ENCODE peak calls at places on chromosomes 6 and 20, in seven cellular contexts. J is OCI-LY7, Z is AG04449, K is brain microvascular endothelial cell, P is dorsolateral prefrontal cortex, N is fibroblast of lung, B is colonic mucosa. Y is an unnamed sample.

GRCh38 chr6:141988954-141989705 is 143.6 kb upstream of the GJE1 start:
- DNase-seq in J (peak; percentile 46), Z (no peak), K (peak; percentile 74), P (no peak), N (peak; percentile 61), B (no peak), Y (no peak)

GRCh38 chr20:46406986-46407670 is 713 bp upstream of the ELMO2 start:
- DNase-seq in J (peak; percentile 27), Z (no peak), K (no peak), P (peak; percentile 88), N (peak; percentile 31), B (peak; percentile 80), Y (peak; percentile 76)

GRCh38 chr6:28710466-28711191 is 184.9 kb downstream of the GPX5 start:
- DNase-seq in J (peak; percentile 5), Z (no peak), K (peak; percentile 88), P (no peak), N (peak; percentile 67), B (no peak), Y (no peak)

GRCh38 chr6:138397128-138397814 is 6.8 kb upstream of the HEBP2 start:
- DNase-seq in J (no peak), Z (no peak), K (no peak), P (no peak), N (peak; percentile 7), B (no peak), Y (no peak)

GRCh38 chr20:49181265-49181877 is 6.8 kb downstream of the STAU1 start:
- DNase-seq in J (no peak), Z (no peak), K (no peak), P (no peak), N (no peak), B (no peak), Y (no peak)

GRCh38 chr6:14472964-14473363 is 355.4 kb downstream of the CD83 start:
- DNase-seq in J (no peak), Z (no peak), K (peak; percentile 51), P (no peak), N (peak; percentile 27), B (no peak), Y (no peak)

GRCh38 chr6:30656513-30656912 is 9.6 kb downstream of the C6orf136 start:
- DNase-seq in J (no peak), Z (no peak), K (no peak), P (no peak), N (no peak), B (no peak), Y (no peak)

GRCh38 chr20:34222208-34222607 is 19.0 kb upstream of the ASIP start:
- DNase-seq in J (no peak), Z (peak; percentile 96), K (peak; percentile 93), P (no peak), N (peak; percentile 97), B (no peak), Y (no peak)

GRCh38 chr20:41003143-41003932 is 25.3 kb upstream of the TOP1 start:
- DNase-seq in J (no peak), Z (peak; percentile 76), K (peak; percentile 95), P (peak; percentile 19), N (peak; percentile 99), B (peak; percentile 92), Y (no peak)

GRCh38 chr6:150267686-150268561 is 100.9 kb upstream of the IYD start:
- DNase-seq in J (no peak), Z (no peak), K (peak; percentile 88), P (peak; percentile 58), N (peak; percentile 93), B (no peak), Y (no peak)

GRCh38 chr6:151113641-151114040 is 126.1 kb upstream of the AKAP12 start:
- DNase-seq in J (no peak), Z (no peak), K (no peak), P (no peak), N (no peak), B (no peak), Y (no peak)

GRCh38 chr6:113734886-113735481 is 122.2 kb upstream of the MARCKS start:
- DNase-seq in J (no peak), Z (no peak), K (peak; percentile 4), P (no peak), N (peak; percentile 68), B (no peak), Y (no peak)

GRCh38 chr6:136719280-136720044 is 72.8 kb downstream of the MAP3K5 start:
- DNase-seq in J (peak; percentile 68), Z (no peak), K (no peak), P (no peak), N (no peak), B (no peak), Y (no peak)

GRCh38 chr6:135085700-135086413 is 31.2 kb upstream of the HBS1L start:
- DNase-seq in J (no peak), Z (no peak), K (no peak), P (no peak), N (no peak), B (no peak), Y (no peak)

GRCh38 chr20:50271201-50271600 is 80.6 kb downstream of the CEBPB start:
- DNase-seq in J (no peak), Z (no peak), K (no peak), P (no peak), N (no peak), B (no peak), Y (no peak)

GRCh38 chr20:35304956-35305355 is 12.7 kb upstream of the FAM83C start:
- DNase-seq in J (no peak), Z (no peak), K (no peak), P (no peak), N (no peak), B (no peak), Y (no peak)

GRCh38 chr20:35305682-35306556 is 13.7 kb upstream of the FAM83C start:
- DNase-seq in J (no peak), Z (peak; percentile 98), K (peak; percentile 99), P (peak; percentile 43), N (peak; percentile 100), B (no peak), Y (no peak)

GRCh38 chr20:35307666-35308653 is 15.7 kb upstream of the FAM83C start:
- DNase-seq in J (no peak), Z (no peak), K (no peak), P (peak; percentile 80), N (peak; percentile 87), B (no peak), Y (no peak)

GRCh38 chr20:35303735-35304431 is 11.7 kb upstream of the FAM83C start:
- DNase-seq in J (peak; percentile 89), Z (no peak), K (peak; percentile 90), P (peak; percentile 90), N (peak; percentile 86), B (peak; percentile 87), Y (no peak)

DNA sequence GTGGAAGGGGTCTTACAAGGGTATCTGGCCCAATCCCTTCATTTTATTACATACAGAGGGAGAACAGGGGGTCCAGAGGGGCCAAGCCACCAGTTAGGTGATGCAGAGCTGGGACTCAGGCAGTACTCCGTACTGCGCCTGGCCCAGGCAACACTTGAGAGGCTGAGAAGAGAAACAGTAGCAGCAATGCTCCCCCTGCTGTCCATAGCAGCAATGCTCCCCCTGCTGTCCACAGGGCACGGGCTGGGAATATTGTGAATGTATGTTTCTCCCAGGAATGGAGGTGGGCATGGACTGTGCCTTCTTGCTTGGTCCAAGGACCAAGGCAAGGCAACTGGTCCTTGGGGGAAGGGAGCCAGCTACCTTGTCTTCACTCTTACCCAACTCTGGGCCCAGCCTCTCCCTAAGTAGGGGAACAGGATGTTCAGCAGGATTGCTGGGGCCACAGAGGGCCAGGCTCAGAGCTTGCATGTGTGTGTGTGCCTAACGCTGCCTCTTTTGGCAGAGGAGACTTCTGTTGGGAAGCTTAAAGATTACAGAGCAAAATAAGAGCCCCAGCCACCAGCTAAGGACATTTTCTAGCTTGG is 14.8 kb upstream of the FAM83C start:
- DNase-seq in J (peak; percentile 39), Z (no peak), K (peak; percentile 81), P (peak; percentile 71), N (peak; percentile 78), B (peak; percentile 60), Y (no peak)
- TF ChIP-seq CTCF in J (peak; percentile 80), Z (peak; percentile 96), K (peak; percentile 97), P (peak; percentile 68), N (peak; percentile 70), B (peak; percentile 76), Y (no peak)

GRCh38 chr20:6828794-6829423 is 61.4 kb downstream of the BMP2 start:
- DNase-seq in J (peak; percentile 65), Z (no peak), K (peak; percentile 68), P (peak; percentile 75), N (peak; percentile 39), B (peak; percentile 73), Y (no peak)
- TF ChIP-seq CTCF in J (peak; percentile 82), Z (peak; percentile 63), K (peak; percentile 79), P (peak; percentile 83), N (peak; percentile 78), B (peak; percentile 56), Y (peak; percentile 20)

GRCh38 chr6:3414704-3415453 is 42.0 kb downstream of the SLC22A23 start:
- DNase-seq in J (no peak), Z (no peak), K (peak; percentile 44), P (no peak), N (peak; percentile 90), B (no peak), Y (no peak)
- TF ChIP-seq CTCF in J (no peak), Z (no peak), K (no peak), P (no peak), N (no peak), B (no peak), Y (no peak)

DNA sequence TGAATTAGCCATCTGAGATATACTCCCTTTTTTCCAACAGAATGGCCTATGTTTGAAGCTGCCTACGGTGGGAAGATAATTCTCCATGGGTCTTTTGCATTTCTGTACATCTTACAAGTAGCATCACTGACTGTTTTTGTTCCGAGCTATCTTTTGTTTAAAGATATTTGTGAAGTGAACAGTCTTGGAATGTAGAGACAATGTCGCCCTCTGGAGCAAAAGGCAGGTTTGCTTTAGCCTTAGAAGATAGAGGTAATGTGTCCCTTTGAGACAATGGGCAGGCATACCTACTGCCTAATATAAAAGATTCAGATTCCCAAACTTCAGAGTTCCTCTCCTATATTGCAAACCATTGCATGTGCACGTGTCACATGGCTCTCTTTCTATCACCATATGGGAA is 347.8 kb upstream of the CNR1 start:
- DNase-seq in J (peak; percentile 33), Z (no peak), K (no peak), P (no peak), N (no peak), B (no peak), Y (no peak)
- TF ChIP-seq CTCF in J (peak; percentile 63), Z (no peak), K (peak; percentile 17), P (no peak), N (no peak), B (no peak), Y (no peak)

DNA sequence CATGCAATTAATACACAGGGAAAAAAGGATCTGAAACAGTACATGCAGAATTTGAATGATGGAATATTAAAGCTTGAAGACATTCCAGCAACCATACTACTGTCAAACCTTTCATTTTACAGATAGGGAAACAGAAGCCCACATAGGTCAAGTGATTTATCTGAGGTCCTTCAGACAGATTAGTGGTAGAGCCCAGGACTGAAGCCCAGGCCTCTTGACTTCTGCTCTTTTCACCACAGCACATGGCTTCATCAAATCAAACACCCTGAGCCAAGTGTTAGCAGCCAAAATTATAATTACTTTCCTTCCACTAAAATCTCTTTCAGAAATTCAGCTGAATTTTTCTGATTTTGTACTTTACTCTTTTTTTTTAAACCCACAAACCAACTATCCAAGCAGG is 435.6 kb upstream of the RUNX2 start:
- DNase-seq in J (no peak), Z (no peak), K (no peak), P (no peak), N (peak; percentile 14), B (no peak), Y (no peak)
- TF ChIP-seq CTCF in J (no peak), Z (no peak), K (no peak), P (no peak), N (no peak), B (no peak), Y (no peak)

GRCh38 chr6:126335210-126335609 is 4.7 kb upstream of the CENPW start:
- DNase-seq in J (no peak), Z (no peak), K (no peak), P (no peak), N (no peak), B (no peak), Y (no peak)
- TF ChIP-seq CTCF in J (peak; percentile 13), Z (no peak), K (peak; percentile 42), P (no peak), N (peak; percentile 15), B (no peak), Y (no peak)

Y was measured in coronary artery.